ENCODE peak calls at places on chromosome 1, in eight cellular contexts. X is tibial nerve, P is WERI-Rb-1, U is pancreas, R is psoas muscle, E is BJ, O is Peyer's patch, S is MM.1S. K is an unnamed sample.

GRCh38 chr1:26191739-26192138 is 1.3 kb downstream of the CATSPER4 start:
- DNase-seq in X (no peak), P (no peak), U (no peak), R (no peak), E (no peak), O (no peak), S (peak; percentile 36), K (no peak)

GRCh38 chr1:172360511-172360910 is 60.0 kb upstream of the C1orf105 start:
- DNase-seq in X (no peak), P (no peak), U (no peak), R (no peak), E (no peak), O (no peak), S (no peak), K (peak; percentile 47)

GRCh38 chr1:240337795-240338194 is 246.1 kb downstream of the FMN2 start:
- DNase-seq in X (peak; percentile 38), P (no peak), U (no peak), R (no peak), E (peak; percentile 91), O (no peak), S (no peak), K (peak; percentile 84)

GRCh38 chr1:15723631-15724246 is 12.3 kb upstream of the SLC25A34 start:
- DNase-seq in X (no peak), P (peak; percentile 98), U (no peak), R (no peak), E (no peak), O (no peak), S (no peak), K (no peak)

GRCh38 chr1:74010206-74010605 is 187.8 kb downstream of the LRRIQ3 start:
- DNase-seq in X (no peak), P (no peak), U (no peak), R (no peak), E (no peak), O (peak; percentile 44), S (peak; percentile 74), K (no peak)

GRCh38 chr1:9724706-9725476 is 73.4 kb downstream of the PIK3CD start:
- DNase-seq in X (peak; percentile 23), P (peak; percentile 75), U (peak; percentile 45), R (no peak), E (no peak), O (peak; percentile 88), S (peak; percentile 68), K (peak; percentile 62)

GRCh38 chr1:223423641-223424233 is 30.5 kb downstream of the CCDC185 start:
- DNase-seq in X (no peak), P (no peak), U (no peak), R (no peak), E (no peak), O (no peak), S (no peak), K (no peak)

GRCh38 chr1:117339866-117340357 is 27.3 kb upstream of the MAN1A2 start:
- DNase-seq in X (no peak), P (peak; percentile 44), U (peak; percentile 49), R (no peak), E (peak; percentile 23), O (peak; percentile 77), S (peak; percentile 19), K (peak; percentile 70)

GRCh38 chr1:165364432-165365133 is 8.1 kb upstream of the LMX1A start:
- DNase-seq in X (peak; percentile 32), P (no peak), U (no peak), R (peak; percentile 93), E (no peak), O (no peak), S (no peak), K (no peak)

GRCh38 chr1:94000531-94001282 is 91.5 kb upstream of the GCLM start:
- DNase-seq in X (no peak), P (peak; percentile 46), U (no peak), R (no peak), E (no peak), O (no peak), S (no peak), K (no peak)

GRCh38 chr1:87685366-87686136 is 356.9 kb downstream of the LMO4 start:
- DNase-seq in X (no peak), P (peak; percentile 21), U (no peak), R (no peak), E (no peak), O (no peak), S (no peak), K (peak; percentile 27)

GRCh38 chr1:184283999-184284398 is 102.8 kb upstream of the C1orf21 start:
- DNase-seq in X (no peak), P (no peak), U (no peak), R (no peak), E (peak; percentile 68), O (peak; percentile 53), S (no peak), K (peak; percentile 63)

GRCh38 chr1:102627145-102627544 is 481.2 kb downstream of the COL11A1 start:
- DNase-seq in X (no peak), P (no peak), U (no peak), R (no peak), E (no peak), O (no peak), S (no peak), K (no peak)

GRCh38 chr1:31715873-31716220 is 12.0 kb upstream of the COL16A1 start:
- DNase-seq in X (no peak), P (no peak), U (no peak), R (no peak), E (no peak), O (no peak), S (no peak), K (no peak)
- TF ChIP-seq CTCF in X (peak; percentile 22), P (no peak), U (no peak), R (no peak), E (no peak), O (no peak), S (no peak), K (no peak)

GRCh38 chr1:107681001-107681479 is 283.9 kb downstream of the VAV3 start:
- DNase-seq in X (no peak), P (no peak), U (no peak), R (no peak), E (no peak), O (no peak), S (no peak), K (no peak)

GRCh38 chr1:107683683-107684082 is 281.3 kb downstream of the VAV3 start:
- DNase-seq in X (no peak), P (no peak), U (no peak), R (no peak), E (no peak), O (no peak), S (no peak), K (no peak)

GRCh38 chr1:107683198-107683657 is 281.8 kb downstream of the VAV3 start:
- DNase-seq in X (no peak), P (no peak), U (no peak), R (no peak), E (no peak), O (peak; percentile 64), S (no peak), K (no peak)

GRCh38 chr1:107680579-107680985 is 284.4 kb downstream of the VAV3 start:
- DNase-seq in X (no peak), P (no peak), U (no peak), R (no peak), E (no peak), O (no peak), S (no peak), K (no peak)

DNA sequence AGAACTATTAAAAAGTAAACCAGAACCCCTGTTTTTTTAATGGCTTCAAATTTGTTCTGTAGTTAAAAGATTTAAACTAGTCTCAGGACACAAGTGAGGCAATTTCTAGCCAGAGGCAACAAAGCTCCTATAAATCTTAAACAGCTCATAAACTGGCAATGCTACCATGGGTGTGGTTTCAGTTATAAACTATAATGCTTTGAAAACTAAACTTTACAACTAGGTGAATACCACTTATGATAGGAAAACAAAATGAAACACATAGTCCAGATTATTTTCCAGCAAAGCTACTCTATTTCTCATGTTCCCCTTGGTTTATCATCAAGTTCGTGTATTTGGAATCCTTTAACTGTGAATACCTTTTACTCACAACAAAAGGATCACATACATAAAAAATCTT is 282.5 kb downstream of the VAV3 start:
- DNase-seq in X (no peak), P (no peak), U (no peak), R (no peak), E (peak; percentile 27), O (no peak), S (no peak), K (no peak)
- H3K4me3 ChIP-seq in X (no peak overlapping the region), P (no peak overlapping the region), U (no peak overlapping the region), R (no peak overlapping the region), E (no peak overlapping the region), O (no peak overlapping the region), S (no peak overlapping the region), K (no peak overlapping the region)

GRCh38 chr1:23664837-23665795 is 26.5 kb upstream of the RPL11 start:
- DNase-seq in X (peak; percentile 25), P (peak; percentile 31), U (no peak), R (no peak), E (no peak), O (no peak), S (peak; percentile 56), K (peak; percentile 51)
- TF ChIP-seq CTCF in X (peak; percentile 45), P (peak; percentile 45), U (no peak), R (peak; percentile 19), E (peak; percentile 47), O (no peak), S (peak; percentile 36), K (peak; percentile 38)

GRCh38 chr1:30748098-30748698 is 9.4 kb downstream of the LAPTM5 start:
- DNase-seq in X (no peak), P (peak; percentile 96), U (no peak), R (no peak), E (no peak), O (no peak), S (peak; percentile 82), K (peak; percentile 15)

GRCh38 chr1:30745834-30746208 is 11.8 kb downstream of the LAPTM5 start:
- DNase-seq in X (no peak), P (peak; percentile 20), U (no peak), R (no peak), E (no peak), O (no peak), S (no peak), K (no peak)

GRCh38 chr1:30745156-30745833 is 12.3 kb downstream of the LAPTM5 start:
- DNase-seq in X (no peak), P (no peak), U (no peak), R (no peak), E (no peak), O (peak; percentile 68), S (peak; percentile 75), K (no peak)

GRCh38 chr1:30747028-30748008 is 10.3 kb downstream of the LAPTM5 start:
- DNase-seq in X (no peak), P (no peak), U (no peak), R (no peak), E (no peak), O (no peak), S (peak; percentile 52), K (no peak)

DNA sequence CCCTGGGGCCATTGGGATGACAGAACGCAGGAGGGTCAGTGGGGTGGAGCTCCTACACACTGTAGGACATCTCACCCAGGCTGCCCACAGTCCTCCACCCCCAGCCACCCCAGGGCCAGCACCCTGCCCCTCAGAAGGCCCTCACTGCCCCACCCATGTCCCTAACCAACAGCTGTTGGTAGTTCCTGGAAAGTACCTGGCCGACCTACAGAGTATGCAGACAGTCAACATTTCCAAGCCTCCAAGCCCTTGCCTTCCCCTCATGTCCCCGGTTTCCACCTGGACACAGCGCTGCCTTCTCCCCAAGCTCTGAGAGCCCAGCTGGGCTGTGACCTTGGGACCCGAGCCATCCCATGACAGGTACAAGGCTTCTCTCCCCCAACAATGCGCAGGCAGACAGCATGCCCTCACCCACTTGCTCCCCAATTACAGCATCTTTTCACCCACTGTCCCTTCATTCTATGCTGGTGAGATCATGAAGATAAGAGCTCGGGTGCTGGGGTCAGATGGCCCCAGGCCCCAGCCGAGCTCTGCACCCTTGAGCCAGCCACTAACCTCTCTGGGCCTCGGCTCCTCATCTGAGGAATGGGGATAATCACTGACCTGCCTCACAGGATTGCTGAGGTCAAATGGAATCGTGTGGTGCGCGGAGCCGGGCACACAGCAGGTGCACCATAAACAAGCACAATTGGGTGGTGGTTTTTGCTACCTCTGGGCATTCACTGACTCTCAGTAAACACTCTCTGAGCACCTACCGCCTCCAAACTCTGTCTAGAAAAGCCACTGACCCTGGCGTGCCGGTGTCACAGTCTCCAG is 11.2 kb downstream of the LAPTM5 start:
- DNase-seq in X (no peak), P (no peak), U (peak; percentile 73), R (no peak), E (no peak), O (no peak), S (peak; percentile 69), K (no peak)
- H3K4me3 ChIP-seq in X (no peak overlapping the region), P (no peak overlapping the region), U (no peak overlapping the region), R (no peak overlapping the region), E (no peak overlapping the region), O (no peak overlapping the region), S (peak overlapping the region; percentile 49), K (no peak overlapping the region)